ENCODE peak calls at places on chromosomes 3 and 15, in eight cellular contexts. K is OCI-LY7, Q is A549, E is left ventricle myocardium inferior, H is HL-60, J is A673, Y is ovary, V is esophagus muscularis mucosa. G is an unnamed sample.

GRCh38 chr3:66115858-66116654 is 77.3 kb upstream of the MAGI1 start:
- DNase-seq in K (no peak), Q (peak), E (peak), H (no peak), J (no peak), Y (no peak), V (no peak), G (peak)

GRCh38 chr3:159252772-159253384 is 451.0 kb downstream of the MFSD1 start:
- DNase-seq in K (peak), Q (peak), E (no peak), H (peak), J (peak), Y (no peak), V (no peak), G (no peak)

GRCh38 chr15:75065851-75066509 is 42.6 kb downstream of the PPCDC start:
- DNase-seq in K (no peak), Q (no peak), E (no peak), H (no peak), J (peak), Y (no peak), V (no peak), G (no peak)

GRCh38 chr15:75640483-75641175 is 605 bp upstream of the IMP3 start:
- DNase-seq in K (peak), Q (peak), E (peak), H (peak), J (peak), Y (no peak), V (no peak), G (no peak)

GRCh38 chr3:177362646-177363045 is 165.4 kb upstream of the TBL1XR1 start:
- DNase-seq in K (no peak), Q (no peak), E (no peak), H (no peak), J (no peak), Y (no peak), V (no peak), G (no peak)

GRCh38 chr3:138675393-138675792 is 66.8 kb downstream of the FAIM start:
- DNase-seq in K (peak), Q (peak), E (no peak), H (no peak), J (no peak), Y (no peak), V (no peak), G (no peak)

GRCh38 chr3:52291508-52292181 is 4.0 kb downstream of the GLYCTK start:
- DNase-seq in K (peak), Q (no peak), E (no peak), H (peak), J (no peak), Y (peak), V (no peak), G (no peak)

GRCh38 chr3:17140670-17141505 is 256.1 kb downstream of the PLCL2 start:
- DNase-seq in K (peak), Q (peak), E (peak), H (no peak), J (no peak), Y (no peak), V (no peak), G (peak)

GRCh38 chr15:69750253-69750652 is 297.6 kb downstream of the RPLP1 start:
- DNase-seq in K (no peak), Q (no peak), E (no peak), H (no peak), J (no peak), Y (no peak), V (no peak), G (no peak)

GRCh38 chr3:172181936-172182708 is 142.7 kb downstream of the FNDC3B start:
- DNase-seq in K (no peak), Q (no peak), E (no peak), H (no peak), J (no peak), Y (no peak), V (no peak), G (no peak)
- H3K27ac ChIP-seq in K (no peak), Q (peak), E (peak), H (no peak), J (no peak), Y (no peak), V (no peak), G (no peak)

GRCh38 chr15:57747206-57747605 is 40.7 kb downstream of the POLR2M start:
- DNase-seq in K (no peak), Q (no peak), E (no peak), H (peak), J (no peak), Y (no peak), V (no peak), G (no peak)
- TF ChIP-seq CTCF in K (no peak), Q (no peak), E (no peak), H (no peak), J (no peak), Y (no peak), V (no peak), G (no peak)

DNA sequence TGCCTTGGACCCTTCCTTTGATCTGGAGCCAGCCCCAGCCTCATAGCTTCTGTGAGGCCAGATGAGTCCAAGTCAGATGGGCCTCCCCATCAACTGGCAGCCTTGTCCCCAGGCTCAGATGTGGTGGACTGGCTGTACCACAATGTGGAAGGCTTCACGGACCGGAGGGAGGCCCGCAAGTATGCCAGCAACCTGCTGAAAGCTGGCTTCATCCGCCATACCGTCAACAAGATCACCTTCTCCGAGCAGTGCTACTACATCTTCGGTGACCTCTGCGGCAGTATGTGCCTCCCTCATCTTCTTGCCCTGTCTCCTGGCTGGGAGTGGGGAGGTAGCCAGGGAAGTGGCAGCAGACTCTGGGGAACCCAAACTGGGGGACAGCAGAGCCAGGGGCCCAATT is 6.9 kb upstream of the AP2M1 start:
- DNase-seq in K (no peak), Q (no peak), E (no peak), H (no peak), J (no peak), Y (no peak), V (no peak), G (no peak)
- H3K27ac ChIP-seq in K (no peak), Q (no peak), E (peak), H (no peak), J (no peak), Y (no peak), V (peak), G (no peak)

GRCh38 chr3:110886514-110886913 is 185.1 kb upstream of the NECTIN3 start:
- DNase-seq in K (no peak), Q (no peak), E (no peak), H (no peak), J (no peak), Y (no peak), V (no peak), G (no peak)

GRCh38 chr3:110878692-110879091 is 192.9 kb upstream of the NECTIN3 start:
- DNase-seq in K (no peak), Q (no peak), E (no peak), H (no peak), J (no peak), Y (no peak), V (no peak), G (no peak)

GRCh38 chr3:110881069-110881468 is 190.5 kb upstream of the NECTIN3 start:
- DNase-seq in K (peak), Q (peak), E (peak), H (peak), J (peak), Y (no peak), V (no peak), G (peak)
- TF ChIP-seq CTCF in K (peak), Q (no peak), E (no peak), H (no peak), J (peak), Y (no peak), V (no peak), G (no peak)

GRCh38 chr3:149280950-149281349 is 52.5 kb downstream of the TM4SF18 start:
- DNase-seq in K (no peak), Q (no peak), E (no peak), H (no peak), J (no peak), Y (no peak), V (no peak), G (no peak)

GRCh38 chr3:149282322-149282721 is 51.1 kb downstream of the TM4SF18 start:
- DNase-seq in K (no peak), Q (no peak), E (no peak), H (no peak), J (no peak), Y (no peak), V (no peak), G (no peak)

GRCh38 chr3:149284034-149284433 is 49.4 kb downstream of the TM4SF18 start:
- DNase-seq in K (no peak), Q (no peak), E (no peak), H (no peak), J (no peak), Y (no peak), V (peak), G (no peak)

GRCh38 chr3:149282836-149283235 is 50.6 kb downstream of the TM4SF18 start:
- DNase-seq in K (no peak), Q (no peak), E (no peak), H (no peak), J (no peak), Y (no peak), V (no peak), G (no peak)

DNA sequence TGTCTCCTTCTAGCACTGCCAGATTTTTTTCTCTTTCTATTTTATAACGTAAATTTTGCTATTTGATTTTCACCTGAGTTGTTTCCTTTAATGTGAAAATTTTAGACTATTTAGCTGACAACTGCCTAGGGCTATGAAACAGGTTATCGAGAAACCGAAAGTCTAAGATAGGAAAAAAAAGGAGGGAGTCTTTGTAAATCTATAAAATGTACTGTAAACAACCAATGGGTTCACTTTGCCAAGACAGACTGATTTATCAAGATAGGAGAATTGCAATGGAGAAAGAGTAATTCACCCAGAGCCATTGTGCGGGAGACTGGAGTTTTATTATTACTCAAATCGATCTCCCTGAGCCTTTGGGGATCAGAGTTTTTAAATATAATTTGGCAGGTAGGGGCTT is 50.0 kb downstream of the TM4SF18 start:
- DNase-seq in K (no peak), Q (no peak), E (no peak), H (no peak), J (no peak), Y (no peak), V (no peak), G (no peak)
- H3K27ac ChIP-seq in K (no peak), Q (peak), E (no peak), H (no peak), J (no peak), Y (no peak), V (no peak), G (no peak)

DNA sequence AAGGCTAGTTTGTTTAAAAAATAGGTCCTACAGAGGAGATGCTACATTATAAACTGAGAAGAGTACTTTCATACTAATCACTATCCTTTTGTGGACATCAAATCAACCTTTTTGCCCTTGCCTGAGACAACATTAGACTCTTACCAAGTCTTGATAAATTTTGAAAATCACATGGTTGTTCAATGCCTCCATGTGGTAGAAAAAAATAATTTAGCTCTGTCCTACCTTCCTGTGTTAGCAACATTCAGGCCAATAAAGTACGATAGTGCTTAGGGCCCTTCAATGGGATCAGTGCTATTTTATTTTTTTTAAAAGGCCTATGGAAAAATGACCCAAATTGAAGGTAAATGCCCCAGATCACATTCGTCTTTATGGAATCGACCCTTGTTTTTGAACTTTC is 5.0 kb upstream of the UBE2E1 start:
- DNase-seq in K (peak), Q (peak), E (no peak), H (no peak), J (peak), Y (no peak), V (no peak), G (no peak)
- TF ChIP-seq CTCF in K (peak), Q (peak), E (peak), H (no peak), J (peak), Y (peak), V (peak), G (no peak)

GRCh38 chr3:156644958-156645357 is 29.4 kb upstream of the TIPARP start:
- DNase-seq in K (no peak), Q (no peak), E (no peak), H (no peak), J (no peak), Y (no peak), V (no peak), G (no peak)
- H3K27ac ChIP-seq in K (no peak), Q (no peak), E (no peak), H (peak), J (peak), Y (no peak), V (no peak), G (no peak)

DNA sequence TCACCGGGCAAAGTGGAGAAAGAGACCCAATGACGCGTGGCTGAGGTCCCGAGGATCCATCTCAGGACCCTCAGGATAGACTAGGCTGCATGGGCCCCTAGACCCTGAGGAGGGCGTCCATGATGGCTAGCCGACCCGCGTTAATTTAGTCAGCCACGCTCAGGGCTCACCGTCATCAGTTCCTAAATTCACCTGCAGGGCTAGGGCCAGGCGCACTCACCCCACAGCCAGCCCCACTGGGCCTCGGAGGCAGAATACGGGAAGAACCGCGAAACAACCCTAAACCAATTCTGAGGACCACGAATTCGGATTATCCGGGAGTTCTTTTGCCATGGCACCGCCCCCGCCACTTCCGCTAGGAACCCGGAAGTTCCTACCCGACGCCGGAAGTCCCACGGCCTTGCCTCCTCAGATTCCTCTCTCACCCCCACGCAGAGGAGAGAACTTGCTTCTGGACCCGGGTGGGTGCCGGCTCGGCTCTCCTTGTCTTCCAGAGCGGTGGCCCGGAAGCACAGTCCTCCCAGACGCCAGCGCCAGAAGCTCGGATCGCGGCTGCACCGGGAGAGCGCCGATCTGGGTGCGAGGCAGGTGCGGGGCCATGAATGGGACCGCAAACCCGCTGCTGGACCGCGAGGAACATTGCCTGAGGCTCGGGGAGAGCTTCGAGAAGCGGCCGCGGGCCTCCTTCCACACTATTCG is at the start of the genes EAF1 and METTL6:
- DNase-seq in K (peak), Q (peak), E (peak), H (peak), J (peak), Y (peak), V (peak), G (peak)
- TF ChIP-seq CTCF in K (peak), Q (no peak), E (peak), H (no peak), J (peak), Y (no peak), V (peak), G (peak)

DNA sequence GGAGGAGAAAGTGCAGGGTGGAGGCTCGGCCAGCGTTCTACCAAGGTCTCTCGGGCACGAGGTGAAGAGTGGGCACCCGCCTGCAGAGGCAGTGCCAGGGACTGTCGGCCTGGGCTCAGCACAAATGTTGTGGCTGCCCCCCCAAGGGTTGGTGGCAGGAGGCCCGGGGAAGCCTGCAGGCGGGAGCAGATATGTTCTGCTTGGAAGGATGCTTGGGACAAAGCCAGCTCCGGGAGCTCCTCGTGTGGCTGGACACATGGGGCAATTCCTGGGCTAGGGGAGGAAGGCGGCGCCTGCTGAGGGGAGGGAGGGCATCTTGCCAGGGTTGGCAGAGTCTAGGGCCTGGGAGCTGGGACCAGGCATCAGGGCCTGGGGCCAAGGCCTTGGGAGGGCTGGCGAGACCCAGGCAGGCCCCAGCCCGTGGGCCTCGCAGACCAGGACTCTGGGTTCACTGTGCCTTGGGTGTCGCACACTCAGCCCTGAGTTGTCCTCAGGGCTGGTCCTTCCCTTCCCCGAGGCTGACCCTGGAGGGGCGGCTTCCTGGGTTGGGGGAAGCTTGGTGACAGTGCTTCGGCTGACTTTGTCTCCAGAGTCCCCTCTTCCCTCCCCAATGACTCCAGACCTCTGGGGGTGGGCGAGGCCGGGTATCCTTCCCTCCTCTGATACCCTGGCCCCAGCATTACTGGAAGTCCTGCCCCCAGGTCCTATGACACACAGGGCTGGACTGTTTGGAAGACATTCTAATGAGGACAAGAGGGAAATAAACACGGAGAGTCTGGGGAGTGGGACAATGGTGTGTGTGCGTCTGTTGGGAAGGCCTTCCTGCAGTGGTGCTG is 30.2 kb upstream of the FBLN2 start:
- DNase-seq in K (no peak), Q (no peak), E (peak), H (no peak), J (no peak), Y (no peak), V (no peak), G (peak)
- H3K27ac ChIP-seq in K (no peak), Q (no peak), E (peak), H (no peak), J (no peak), Y (no peak), V (peak), G (peak)

G was measured in gastrocnemius medialis.